ENCODE peak calls at places on chromosomes 6 and 20, in four cellular contexts. B is fibroblast of pulmonary artery, Y is EH, P is cardiac fibroblast. K is an unnamed sample.

GRCh38 chr6:157491571-157492232 is 110.7 kb downstream of the ZDHHC14 start:
- DNase-seq in P (no peak), Y (no peak), B (no peak), K (no peak)

GRCh38 chr6:87700729-87701675 is 1.0 kb downstream of the AKIRIN2 start:
- DNase-seq in Y (peak), P (peak), B (peak), K (peak)

GRCh38 chr6:35190306-35190705 is 23.4 kb upstream of the SCUBE3 start:
- DNase-seq in Y (peak), P (no peak), B (no peak), K (no peak)

GRCh38 chr6:20811112-20811746 is 277.0 kb downstream of the CDKAL1 start:
- DNase-seq in P (peak), B (peak), Y (peak), K (peak)

GRCh38 chr6:152503541-152503940 is 133.6 kb downstream of the SYNE1 start:
- DNase-seq in P (peak), B (no peak), Y (peak), K (no peak)

GRCh38 chr6:133646021-133646682 is 242.8 kb upstream of the TCF21 start:
- DNase-seq in Y (peak), B (peak), P (peak), K (no peak)

GRCh38 chr20:47929368-47930115 is 144.3 kb upstream of the SULF2 start:
- DNase-seq in Y (peak), B (peak), P (peak), K (peak)

GRCh38 chr20:924639-925038 is 8.5 kb upstream of the ANGPT4 start:
- DNase-seq in P (no peak), B (no peak), Y (no peak), K (no peak)

GRCh38 chr20:57902478-57902877 is 192.7 kb upstream of the PMEPA1 start:
- DNase-seq in B (peak), Y (peak), P (peak), K (no peak)

GRCh38 chr6:7151381-7151780 is 43.6 kb downstream of the RREB1 start:
- DNase-seq in P (no peak), B (no peak), Y (no peak), K (no peak)

GRCh38 chr6:15621203-15622044 is 41.4 kb downstream of the DTNBP1 start:
- DNase-seq in P (peak), B (peak), Y (peak), K (peak)

GRCh38 chr6:32327103-32327502 is 44.6 kb downstream of the TSBP1 start:
- DNase-seq in Y (no peak), B (no peak), P (no peak), K (no peak)

GRCh38 chr20:41643504-41643938 is 25.3 kb upstream of the CHD6 start:
- DNase-seq in B (peak), Y (peak), P (peak), K (peak)

GRCh38 chr20:52529856-52530255 is 338.3 kb upstream of the ZFP64 start:
- DNase-seq in Y (peak), B (peak), P (no peak), K (no peak)

GRCh38 chr6:150775400-150775799 is 90.1 kb upstream of the MTHFD1L start:
- DNase-seq in B (no peak), Y (no peak), P (no peak), K (no peak)

GRCh38 chr6:71478834-71479541 is 190.4 kb downstream of the OGFRL1 start:
- DNase-seq in B (peak), Y (peak), P (peak), K (no peak)

GRCh38 chr20:56985286-56985685 is 281.2 kb downstream of the BMP7 start:
- DNase-seq in Y (no peak), P (no peak), B (no peak), K (no peak)

GRCh38 chr20:39038047-39038446 is 75.9 kb downstream of the DHX35 start:
- DNase-seq in B (no peak), Y (no peak), P (no peak), K (no peak)

GRCh38 chr6:138485586-138486248 is 13.6 kb downstream of the NHSL1 start:
- DNase-seq in B (no peak), P (no peak), Y (peak), K (no peak)

GRCh38 chr6:31878761-31879542 is at the start of gene SLC44A4:
- DNase-seq in B (no peak), Y (no peak), P (no peak), K (no peak)

GRCh38 chr6:166438211-166438861 is 55.6 kb upstream of the MPC1 start:
- DNase-seq in P (no peak), Y (no peak), B (no peak), K (no peak)

GRCh38 chr20:36575066-36575743 is 1.8 kb downstream of the TGIF2 start:
- DNase-seq in B (peak), P (peak), Y (peak), K (peak)

GRCh38 chr6:42028234-42029061 is 21.9 kb upstream of the TAF8 start:
- DNase-seq in Y (peak), P (peak), B (peak), K (no peak)

GRCh38 chr20:62489186-62489939 is 13.6 kb upstream of the GATA5 start:
- DNase-seq in B (no peak), Y (peak), P (no peak), K (no peak)

GRCh38 chr6:168132531-168133184 is 53.6 kb upstream of the FRMD1 start:
- DNase-seq in P (peak), B (peak), Y (peak), K (peak)

GRCh38 chr20:23622839-23623343 is 14.9 kb downstream of the CST3 start:
- DNase-seq in B (peak), P (peak), Y (peak), K (peak)

GRCh38 chr20:56426926-56427325 is 14.9 kb downstream of the CASS4 start:
- DNase-seq in P (no peak), Y (no peak), B (no peak), K (no peak)

GRCh38 chr6:132544826-132545225 is 6.7 kb downstream of the TAAR9 start:
- DNase-seq in Y (no peak), P (no peak), B (no peak), K (no peak)

GRCh38 chr20:40493551-40493950 is 195.5 kb downstream of the MAFB start:
- DNase-seq in P (peak), Y (peak), B (no peak), K (no peak)

GRCh38 chr6:37052027-37052628 is 46.7 kb downstream of the FGD2 start:
- DNase-seq in B (no peak), P (no peak), Y (no peak), K (no peak)

GRCh38 chr6:133590814-133591213 is 298.1 kb upstream of the TCF21 start:
- DNase-seq in P (peak), Y (no peak), B (no peak), K (no peak)

GRCh38 chr6:153131037-153131981 is at the start of gene RGS17:
- DNase-seq in P (peak), B (peak), Y (peak), K (peak)

K was measured in cardiac muscle cell.